ENCODE peak calls at places on chromosomes 3 and 15, in ten cellular contexts. H is M059J; O is GDM1; Y is globus pallidus; N is endothelial cell; Z is epithelial cell of esophagus; A is non-pigmented ciliary epithelial cell; D is AG09319; B is activated CD4-positive, alpha-beta T cell treated with anti-CD3 and anti-CD28 coated beads, Interleukin-2, amount 50 U/mL, for 4 hours; R is left cardiac atrium. Q is an unnamed sample.
A peak's percentile ranks its signal among the peaks of the same experiment; 100 is the strongest.

GRCh38 chr15:44695274-44695673 is 15.8 kb downstream of the PATL2 start:
- DNase-seq in O (no peak), Y (no peak), B (no peak), A (no peak), H (no peak), R (no peak), D (no peak), N (no peak), Z (no peak), Q (no peak)

GRCh38 chr3:71432044-71432970 is 151.2 kb downstream of the FOXP1 start:
- DNase-seq in N (no peak), D (no peak), B (no peak), O (no peak), H (no peak), R (peak; percentile 74), Y (no peak), A (no peak), Z (no peak), Q (no peak)

GRCh38 chr3:30307548-30307947 is 298.9 kb upstream of the TGFBR2 start:
- DNase-seq in N (no peak), Y (no peak), Z (no peak), H (no peak), D (no peak), O (no peak), A (no peak), R (no peak), B (no peak), Q (no peak)

GRCh38 chr15:101723874-101724674 is at the start of gene TARS3:
- DNase-seq in O (peak; percentile 80), B (peak; percentile 98), A (no peak), Z (peak; percentile 93), Y (peak; percentile 96), N (peak; percentile 89), R (peak; percentile 96), H (peak; percentile 82), D (peak; percentile 66), Q (peak; percentile 94)

GRCh38 chr3:71862374-71863145 is 77.6 kb upstream of the PROK2 start:
- DNase-seq in R (no peak), Z (no peak), Y (peak; percentile 26), N (no peak), H (no peak), D (peak; percentile 14), B (no peak), A (no peak), O (no peak), Q (no peak)

GRCh38 chr15:99733268-99734039 is at the start of gene LYSMD4:
- DNase-seq in D (peak; percentile 83), A (peak; percentile 55), R (peak; percentile 99), H (peak; percentile 89), Z (peak; percentile 97), N (peak; percentile 94), Y (peak; percentile 96), O (peak; percentile 88), B (peak; percentile 99), Q (peak; percentile 96)

GRCh38 chr3:122993573-122993972 is 34.0 kb downstream of the SEMA5B start:
- DNase-seq in Z (no peak), N (no peak), A (no peak), H (no peak), R (no peak), Y (no peak), B (no peak), O (no peak), D (no peak), Q (no peak)

GRCh38 chr3:28751864-28752263 is 403.2 kb upstream of the AZI2 start:
- DNase-seq in N (no peak), A (no peak), R (no peak), D (no peak), Z (no peak), H (no peak), B (no peak), O (no peak), Y (no peak), Q (no peak)

GRCh38 chr3:197736010-197736490 is 654 bp downstream of the RUBCN start:
- DNase-seq in B (peak; percentile 34), N (peak; percentile 13), H (peak; percentile 60), R (no peak), D (no peak), Y (no peak), A (no peak), Z (peak; percentile 38), O (no peak), Q (no peak)

GRCh38 chr15:27398631-27399030 is 427.6 kb downstream of the GABRG3 start:
- DNase-seq in N (no peak), B (no peak), A (no peak), Y (no peak), R (no peak), D (no peak), O (no peak), Z (peak; percentile 23), H (no peak), Q (no peak)

Q was measured in CD14-positive monocyte.